ENCODE peak calls at places on chromosome 16, in ten cellular contexts. C, I, W, N, Z, J, K, P, Y and H are unnamed samples.

GRCh38 chr16:86854058-86854621 is 275.8 kb downstream of the FOXL1 start:
- DNase-seq in C (no peak), I (no peak), W (no peak), N (no peak), Z (peak), J (peak), K (peak), P (no peak), Y (peak), H (peak)

GRCh38 chr16:46857261-46857962 is 26.4 kb upstream of the C16orf87 start:
- DNase-seq in C (no peak), I (peak), W (no peak), N (no peak), Z (no peak), J (peak), K (peak), P (peak), Y (peak), H (no peak)

GRCh38 chr16:47204736-47205499 is 61.2 kb upstream of the NETO2 start:
- DNase-seq in C (no peak), I (peak), W (no peak), N (no peak), Z (no peak), J (no peak), K (no peak), P (no peak), Y (no peak), H (no peak)

GRCh38 chr16:72938426-72939164 is 109.3 kb downstream of the ZFHX3 start:
- DNase-seq in C (no peak), I (peak), W (no peak), N (no peak), Z (no peak), J (peak), K (peak), P (peak), Y (peak), H (no peak)

GRCh38 chr16:72198021-72198420 is 26.1 kb upstream of the PMFBP1 start:
- DNase-seq in C (no peak), I (no peak), W (no peak), N (no peak), Z (peak), J (peak), K (peak), P (no peak), Y (peak), H (peak)

GRCh38 chr16:24409045-24409444 is 130.3 kb upstream of the RBBP6 start:
- DNase-seq in C (no peak), I (no peak), W (no peak), N (no peak), Z (no peak), J (no peak), K (no peak), P (no peak), Y (no peak), H (no peak)

GRCh38 chr16:85400305-85401205 is 212.6 kb upstream of the GSE1 start:
- DNase-seq in C (no peak), I (no peak), W (no peak), N (no peak), Z (no peak), J (no peak), K (no peak), P (no peak), Y (no peak), H (no peak)

GRCh38 chr16:11500720-11501346 is 85.9 kb downstream of the LITAF start:
- DNase-seq in C (no peak), I (no peak), W (no peak), N (no peak), Z (no peak), J (no peak), K (no peak), P (no peak), Y (no peak), H (no peak)

GRCh38 chr16:3716831-3717234 is 491 bp downstream of the TRAP1 start:
- DNase-seq in C (peak), I (no peak), W (no peak), N (no peak), Z (no peak), J (peak), K (no peak), P (peak), Y (no peak), H (no peak)

GRCh38 chr16:85552980-85553435 is 60.1 kb upstream of the GSE1 start:
- DNase-seq in C (peak), I (no peak), W (no peak), N (no peak), Z (no peak), J (no peak), K (no peak), P (no peak), Y (no peak), H (no peak)

GRCh38 chr16:56136256-56136655 is 55.0 kb upstream of the GNAO1 start:
- DNase-seq in C (no peak), I (no peak), W (no peak), N (no peak), Z (no peak), J (no peak), K (no peak), P (no peak), Y (no peak), H (no peak)

GRCh38 chr16:77238593-77238992 is 39.4 kb downstream of the SYCE1L start:
- DNase-seq in C (no peak), I (no peak), W (no peak), N (no peak), Z (no peak), J (no peak), K (no peak), P (peak), Y (no peak), H (no peak)

GRCh38 chr16:88378836-88379693 is 3.7 kb upstream of the ZNF469 start:
- DNase-seq in C (no peak), I (no peak), W (no peak), N (no peak), Z (no peak), J (no peak), K (no peak), P (no peak), Y (no peak), H (no peak)

GRCh38 chr16:68382296-68382718 is 66.0 kb downstream of the SMPD3 start:
- DNase-seq in C (peak), I (no peak), W (no peak), N (no peak), Z (no peak), J (no peak), K (no peak), P (no peak), Y (no peak), H (no peak)

GRCh38 chr16:54936979-54937672 is 6.5 kb downstream of the IRX5 start:
- DNase-seq in C (peak), I (no peak), W (peak), N (peak), Z (no peak), J (peak), K (peak), P (peak), Y (peak), H (no peak)

GRCh38 chr16:48602357-48603014 is 7.5 kb downstream of the N4BP1 start:
- DNase-seq in C (no peak), I (no peak), W (no peak), N (no peak), Z (no peak), J (no peak), K (no peak), P (no peak), Y (no peak), H (no peak)

GRCh38 chr16:15836965-15837611 is 19.7 kb downstream of the MYH11 start:
- DNase-seq in C (no peak), I (no peak), W (no peak), N (no peak), Z (no peak), J (no peak), K (no peak), P (no peak), Y (no peak), H (no peak)

GRCh38 chr16:64417711-64418227 is 704.1 kb downstream of the CDH11 start:
- DNase-seq in C (no peak), I (no peak), W (no peak), N (no peak), Z (peak), J (peak), K (peak), P (no peak), Y (peak), H (peak)

DNA sequence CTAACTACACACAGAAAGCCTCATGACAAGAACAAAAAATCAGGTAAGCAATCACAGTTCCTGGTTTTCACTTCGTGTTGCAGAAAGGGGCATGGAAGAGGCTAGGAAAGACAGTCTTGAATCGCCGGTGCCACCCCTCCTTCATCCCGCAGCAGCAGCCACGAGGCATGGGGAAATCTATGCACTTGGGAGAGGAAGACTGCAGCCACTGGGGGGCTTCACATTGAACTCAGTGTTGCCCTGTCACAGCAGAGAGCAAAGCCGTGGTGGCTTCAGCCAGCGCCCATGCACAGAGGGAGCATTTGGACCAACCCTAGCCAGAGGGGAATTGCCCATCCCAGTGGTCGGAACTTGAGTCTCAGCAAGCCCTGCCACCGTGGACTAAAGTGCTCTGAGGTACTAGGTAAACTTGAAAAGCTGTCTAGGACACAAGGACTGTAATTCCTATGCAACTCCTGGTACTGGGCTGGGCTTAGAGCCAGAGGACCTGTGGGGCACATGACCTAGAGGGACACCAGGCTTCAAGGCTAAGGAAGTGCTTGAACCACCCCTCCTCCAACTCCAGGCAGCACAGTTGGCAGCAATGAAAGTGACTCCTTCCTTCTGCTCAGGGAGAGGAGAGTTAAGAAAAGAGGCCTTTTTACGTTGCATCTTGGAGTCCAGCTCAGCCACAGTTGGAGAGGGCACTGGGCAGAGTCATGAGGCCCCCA is 35.2 kb upstream of the ATP2C2 start:
- DNase-seq in C (no peak), I (peak), W (no peak), N (no peak), Z (no peak), J (no peak), K (no peak), P (no peak), Y (no peak), H (no peak)
- TF ChIP-seq CTCF in C (no peak), I (peak), W (no peak), N (no peak), Z (no peak), J (no peak), K (no peak), P (no peak), Y (no peak), H (no peak)

DNA sequence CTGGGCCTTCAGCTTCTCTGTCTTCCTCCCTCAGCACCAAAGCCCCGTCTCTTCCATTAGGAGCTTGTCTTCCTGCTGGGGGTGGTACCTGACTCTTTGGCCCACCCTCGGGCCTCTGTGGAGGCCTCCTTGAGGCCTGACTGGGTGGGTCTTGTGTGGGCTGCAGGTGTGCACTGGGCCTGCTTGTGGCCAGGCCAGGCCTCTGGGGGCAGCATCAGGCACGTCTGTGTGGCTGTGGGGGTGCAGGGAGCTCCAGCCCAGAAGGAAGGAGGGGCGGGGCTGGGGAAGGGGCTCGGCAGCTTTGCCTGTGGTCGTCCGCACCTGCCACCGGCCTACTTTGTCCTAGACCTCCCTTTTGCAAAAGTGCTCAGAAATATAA is 7.0 kb downstream of the PIGQ start:
- DNase-seq in C (no peak), I (no peak), W (no peak), N (no peak), Z (no peak), J (no peak), K (no peak), P (no peak), Y (no peak), H (no peak)
- TF ChIP-seq CTCF in C (no peak), I (no peak), W (peak), N (peak), Z (peak), J (no peak), K (peak), P (no peak), Y (no peak), H (peak)

DNA sequence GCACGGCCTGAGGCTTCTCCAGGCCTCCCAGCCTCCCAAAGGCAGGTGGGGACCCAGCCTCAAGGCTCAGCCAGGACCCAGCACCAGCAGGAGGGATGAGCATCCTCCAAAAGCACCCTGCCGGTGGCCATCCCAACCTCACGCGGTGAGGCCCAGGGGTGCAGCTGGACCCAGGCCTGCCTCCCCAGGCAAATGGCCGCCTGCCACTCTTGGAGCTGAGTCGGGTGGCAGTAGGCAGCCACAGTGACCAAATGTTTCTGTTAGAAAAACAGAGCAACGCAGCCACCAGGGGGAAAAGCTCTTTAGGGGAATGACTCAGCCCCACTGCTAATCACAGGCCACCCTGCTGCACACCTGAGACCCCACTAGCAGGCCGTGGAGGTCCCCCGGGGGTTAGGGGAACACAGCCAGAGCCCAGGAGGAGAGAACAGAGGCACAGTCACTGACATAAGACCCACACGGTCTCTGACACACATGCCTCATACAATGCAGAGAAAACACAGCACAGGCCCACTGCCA is 12.5 kb downstream of the BCAR1 start:
- DNase-seq in C (no peak), I (no peak), W (no peak), N (no peak), Z (no peak), J (peak), K (no peak), P (no peak), Y (peak), H (no peak)
- TF ChIP-seq CTCF in C (no peak), I (no peak), W (no peak), N (peak), Z (peak), J (no peak), K (peak), P (peak), Y (peak), H (peak)

DNA sequence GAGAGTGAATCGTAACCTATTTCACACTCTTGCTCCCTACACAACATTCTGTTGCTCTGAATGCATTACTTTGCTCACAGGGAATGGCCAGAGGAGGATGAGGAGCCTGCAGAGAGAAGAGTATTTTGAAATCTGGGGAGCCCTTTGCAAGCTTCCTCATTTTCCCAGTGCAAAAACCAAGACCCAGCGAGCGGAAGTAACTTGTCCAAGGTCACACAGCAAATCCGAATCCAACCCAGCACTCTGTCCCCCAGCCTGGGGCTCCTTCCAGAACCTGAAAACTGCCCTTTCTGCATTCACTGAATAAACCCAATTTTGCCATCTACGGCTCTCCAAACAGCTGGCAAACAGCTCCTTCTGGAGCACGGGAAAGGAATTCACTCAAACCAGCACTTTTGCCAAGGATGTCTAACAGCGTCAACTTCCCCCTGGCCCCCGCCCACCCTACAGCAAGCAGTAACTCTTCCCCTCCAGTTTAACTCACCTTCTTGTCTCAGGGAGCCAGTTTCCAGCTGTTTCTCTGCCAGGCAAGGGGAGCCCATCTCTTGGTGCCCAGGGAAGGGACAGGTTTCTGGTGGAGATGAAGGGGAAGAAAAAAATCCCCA is 524 bp downstream of the KCNG4 start:
- DNase-seq in C (no peak), I (no peak), W (no peak), N (no peak), Z (no peak), J (no peak), K (no peak), P (no peak), Y (no peak), H (no peak)
- TF ChIP-seq CTCF in C (no peak), I (no peak), W (no peak), N (no peak), Z (no peak), J (no peak), K (no peak), P (no peak), Y (no peak), H (no peak)

DNA sequence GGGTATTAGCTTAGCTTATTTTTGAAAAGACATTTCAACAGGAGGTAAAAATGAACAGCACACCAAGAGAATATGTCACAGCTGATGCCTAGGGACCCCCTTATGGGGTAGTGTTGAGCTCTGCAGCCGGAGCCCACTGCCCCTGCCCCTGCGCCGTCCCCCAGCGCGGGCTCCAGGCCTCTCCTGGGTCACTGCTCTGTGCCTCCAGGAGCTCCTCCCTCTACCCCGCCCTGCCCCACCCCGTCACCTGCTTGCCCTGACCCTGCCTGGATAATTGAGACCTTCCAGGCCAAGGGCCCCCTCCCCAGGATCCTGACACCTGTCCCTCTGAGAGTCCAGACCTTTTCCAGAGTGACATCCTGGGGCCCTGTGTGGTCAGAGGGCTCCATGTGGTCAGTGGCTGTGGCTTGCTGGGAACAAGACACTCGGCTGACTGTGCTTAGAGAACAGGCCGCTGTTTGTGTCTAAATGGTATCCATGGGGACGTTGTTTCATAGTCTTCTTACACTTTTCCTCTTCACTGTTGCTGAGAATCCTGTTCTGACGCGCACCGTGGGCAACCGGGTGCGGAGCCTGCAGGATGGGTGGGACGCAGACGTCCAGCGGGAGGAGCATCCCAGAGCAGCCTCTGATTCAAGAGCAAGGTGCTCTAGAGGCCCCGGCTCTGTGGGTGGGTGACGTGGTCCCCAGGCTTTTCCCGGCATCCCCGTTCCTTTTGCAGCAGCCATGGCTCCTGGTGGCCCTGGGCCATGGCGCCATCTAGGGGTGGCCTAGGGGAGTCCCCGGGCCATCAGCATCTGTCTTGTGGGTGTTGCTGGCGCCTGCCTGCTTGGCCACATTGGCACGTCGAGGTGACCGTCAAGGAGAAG is 20.0 kb upstream of the WFIKKN1 start:
- DNase-seq in C (peak), I (no peak), W (no peak), N (no peak), Z (no peak), J (peak), K (peak), P (peak), Y (no peak), H (no peak)
- TF ChIP-seq CTCF in C (peak), I (peak), W (peak), N (peak), Z (peak), J (peak), K (peak), P (peak), Y (peak), H (peak)

DNA sequence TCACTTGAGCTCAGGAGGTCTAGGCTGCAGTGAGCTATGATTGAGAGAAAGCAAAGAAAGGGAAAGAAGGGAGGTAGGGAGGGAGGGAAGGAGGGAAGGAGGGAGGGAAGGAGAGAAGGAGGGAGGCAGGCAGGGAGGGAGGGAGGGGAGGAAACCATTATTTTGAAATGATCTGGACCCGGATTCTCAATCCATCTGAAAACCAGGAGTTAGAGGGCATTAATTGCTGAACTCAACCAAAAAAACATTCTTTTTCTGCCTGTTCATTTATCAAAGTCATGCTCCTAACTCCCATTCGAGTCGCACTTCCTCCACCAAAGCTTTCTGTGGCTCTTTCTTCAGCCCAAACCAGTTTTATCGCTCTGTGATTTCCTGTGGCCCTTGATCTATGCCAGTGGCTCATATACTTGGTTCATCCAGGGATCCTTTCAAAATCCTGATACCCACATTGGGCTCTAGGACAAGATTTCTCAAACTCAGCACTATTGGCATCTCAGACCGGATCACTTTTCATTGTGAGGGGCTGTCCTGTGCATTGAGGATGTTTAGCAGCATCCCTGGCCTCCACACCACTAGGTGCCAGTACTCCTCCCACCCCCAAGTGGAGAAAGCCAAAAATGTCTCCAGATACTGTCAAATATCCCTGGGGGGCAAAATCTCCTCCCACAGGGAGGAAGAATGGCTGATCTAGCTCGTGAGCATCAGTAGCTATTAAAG is 38.2 kb downstream of the CMTM4 start:
- DNase-seq in C (no peak), I (no peak), W (no peak), N (no peak), Z (no peak), J (no peak), K (no peak), P (no peak), Y (no peak), H (no peak)
- TF ChIP-seq CTCF in C (no peak), I (no peak), W (no peak), N (no peak), Z (no peak), J (no peak), K (no peak), P (no peak), Y (no peak), H (no peak)

GRCh38 chr16:17544785-17545184 is 74.0 kb upstream of the XYLT1 start:
- DNase-seq in C (peak), I (no peak), W (no peak), N (no peak), Z (no peak), J (no peak), K (no peak), P (no peak), Y (no peak), H (no peak)
- TF ChIP-seq CTCF in C (peak), I (no peak), W (peak), N (peak), Z (no peak), J (peak), K (peak), P (no peak), Y (peak), H (peak)